ENCODE peak calls at places on chromosomes 2 and 18, in nine cellular contexts. M is fibroblast of lung; O is endodermal cell; E is ovary; D is GM23338; C is right lobe of liver; L is CD4-positive, alpha-beta T cell; V is A673; G is H9. F is an unnamed sample.

GRCh38 chr2:101162561-101163330 is 11.6 kb upstream of the TBC1D8 start:
- DNase-seq in G (peak; percentile 62), V (peak; percentile 7), M (no peak), D (peak; percentile 92), L (no peak), O (peak; percentile 62), E (no peak), C (no peak), F (no peak)

GRCh38 chr2:241703128-241703604 is 1.3 kb downstream of the ING5 start:
- DNase-seq in E (no peak), C (no peak), G (no peak), V (peak; percentile 48), M (peak; percentile 18), L (no peak), O (no peak), D (no peak), F (no peak)

GRCh38 chr2:238924032-238924431 is 76.1 kb downstream of the TWIST2 start:
- DNase-seq in C (no peak), L (no peak), G (no peak), E (no peak), M (no peak), D (no peak), V (no peak), O (no peak), F (no peak)

GRCh38 chr2:126244937-126245336 is 411.0 kb upstream of the GYPC start:
- DNase-seq in C (peak; percentile 51), M (peak; percentile 27), E (no peak), V (peak; percentile 54), G (peak; percentile 84), O (peak; percentile 95), L (no peak), D (peak; percentile 83), F (peak; percentile 74)

GRCh38 chr2:238689331-238689730 is 158.6 kb upstream of the TWIST2 start:
- DNase-seq in L (no peak), V (no peak), D (no peak), O (no peak), C (no peak), M (no peak), G (no peak), E (no peak), F (no peak)

GRCh38 chr2:150141241-150142001 is 346.0 kb downstream of the RND3 start:
- DNase-seq in E (no peak), G (no peak), C (no peak), L (no peak), V (peak; percentile 77), D (no peak), O (no peak), M (no peak), F (no peak)

GRCh38 chr2:203687161-203687560 is 19.3 kb upstream of the CD28 start:
- DNase-seq in M (no peak), L (no peak), D (no peak), C (no peak), G (no peak), E (no peak), V (no peak), O (no peak), F (no peak)

GRCh38 chr18:76519156-76519549 is 24.1 kb upstream of the ZNF516 start:
- DNase-seq in M (peak; percentile 56), V (no peak), D (peak; percentile 64), O (peak; percentile 65), L (no peak), C (no peak), G (no peak), E (peak; percentile 63), F (no peak)

GRCh38 chr2:43391159-43391876 is 164.9 kb upstream of the ZFP36L2 start:
- DNase-seq in L (no peak), D (no peak), M (peak; percentile 28), G (no peak), E (no peak), O (no peak), V (no peak), C (no peak), F (no peak)

GRCh38 chr2:28360742-28361293 is 31.8 kb upstream of the FOSL2 start:
- DNase-seq in L (no peak), V (no peak), C (peak; percentile 45), M (peak; percentile 88), D (no peak), E (peak; percentile 70), G (no peak), O (peak; percentile 69), F (no peak)

GRCh38 chr2:104766683-104767082 is 87.2 kb upstream of the POU3F3 start:
- DNase-seq in E (no peak), C (no peak), G (peak; percentile 66), L (no peak), O (peak; percentile 65), D (peak; percentile 55), V (no peak), M (no peak), F (no peak)

GRCh38 chr2:230827774-230828271 is 36.9 kb upstream of the ITM2C start:
- DNase-seq in G (no peak), M (no peak), C (no peak), O (no peak), D (peak; percentile 61), L (no peak), V (no peak), E (no peak), F (no peak)

GRCh38 chr2:219405451-219405850 is 12.7 kb upstream of the DES start:
- DNase-seq in G (peak; percentile 76), L (no peak), E (no peak), C (no peak), O (peak; percentile 85), V (no peak), M (no peak), D (peak; percentile 59), F (no peak)
- TF ChIP-seq CTCF in G (peak; percentile 50), L (no peak), E (no peak), C (no peak), O (peak; percentile 53), V (no peak), M (no peak), D (peak; percentile 76), F (no peak)

DNA sequence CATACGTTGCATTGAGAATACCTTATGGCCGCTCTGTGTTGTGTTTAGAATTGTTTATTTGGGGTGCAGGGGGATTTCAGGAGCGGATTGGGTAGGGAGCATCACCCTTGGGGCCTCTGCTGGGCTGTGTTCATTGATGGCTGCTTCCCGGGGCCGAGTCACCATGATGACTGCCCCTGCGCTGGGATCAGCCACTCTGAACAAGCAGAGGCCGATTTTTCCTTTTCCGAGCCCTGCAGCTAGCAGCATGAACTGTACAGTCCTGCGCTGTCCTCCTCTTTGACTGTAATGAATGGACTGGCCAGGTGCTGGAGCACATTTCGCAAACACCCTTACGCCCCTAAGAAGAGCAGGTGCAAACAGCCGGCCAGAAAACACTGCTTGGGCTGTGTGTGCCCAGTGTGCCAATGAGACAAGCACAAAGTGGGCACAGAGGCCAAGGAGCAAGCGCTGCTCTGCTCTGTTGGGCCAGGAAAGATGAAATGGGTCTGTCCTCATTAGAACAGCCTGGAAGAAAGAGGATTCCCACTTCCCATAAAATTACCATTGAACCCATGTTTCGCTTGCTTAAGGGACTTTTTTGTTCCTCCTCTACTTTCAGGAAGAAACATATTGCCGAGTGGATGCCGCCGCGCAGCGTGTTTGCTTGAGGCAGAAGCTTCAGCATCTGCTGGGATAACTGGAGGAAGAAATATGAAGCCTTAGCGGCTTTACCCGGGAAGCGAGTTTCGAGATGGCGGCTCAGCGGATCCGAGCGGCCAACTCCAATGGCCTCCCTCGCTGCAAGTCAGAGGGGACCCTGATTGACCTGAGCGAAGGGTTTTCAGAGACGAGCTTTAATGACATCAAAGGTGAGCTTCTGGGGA is 82.7 kb downstream of the SH3BP4 start:
- DNase-seq in G (no peak), L (no peak), E (no peak), C (no peak), D (no peak), V (no peak), O (no peak), M (no peak), F (no peak)
- H3K27ac ChIP-seq in G (no peak overlapping the region), L (no peak overlapping the region), E (no peak overlapping the region), C (no peak overlapping the region), D (no peak overlapping the region), V (no peak overlapping the region), O (no peak overlapping the region), M (no peak overlapping the region), F (no peak overlapping the region)

DNA sequence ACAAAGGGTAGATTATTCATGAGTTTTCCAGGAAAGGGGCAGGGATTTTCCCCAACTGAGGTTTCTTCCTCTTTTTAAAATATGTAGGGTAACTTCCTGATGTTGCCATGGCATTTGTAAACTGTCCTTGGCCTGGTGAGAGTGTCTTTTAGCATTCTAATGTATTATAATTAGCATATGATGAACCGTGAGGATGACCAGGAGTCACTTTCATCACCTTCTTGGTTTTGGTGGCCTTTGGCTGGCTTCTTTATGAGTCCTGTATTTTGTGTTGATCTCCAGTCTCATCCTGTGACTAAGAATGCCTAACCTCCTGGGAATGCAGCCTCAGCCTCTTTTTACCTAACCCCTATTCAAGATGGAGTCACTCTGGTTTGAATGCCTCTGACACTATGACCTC is 391.0 kb upstream of the LINC00305 start:
- DNase-seq in L (no peak), M (no peak), D (peak; percentile 42), O (peak; percentile 50), V (no peak), E (no peak), C (no peak), G (no peak), F (no peak)
- H3K27me3 ChIP-seq in L (no peaks in the 10 kb centered on the region), M (no peaks in the 10 kb centered on the region), D (no peaks in the 10 kb centered on the region), O (no peaks in the 10 kb centered on the region), V (no peaks in the 10 kb centered on the region), E (no peaks in the 10 kb centered on the region), C (no peaks in the 10 kb centered on the region), G (no peaks in the 10 kb centered on the region), F (no peaks in the 10 kb centered on the region)

DNA sequence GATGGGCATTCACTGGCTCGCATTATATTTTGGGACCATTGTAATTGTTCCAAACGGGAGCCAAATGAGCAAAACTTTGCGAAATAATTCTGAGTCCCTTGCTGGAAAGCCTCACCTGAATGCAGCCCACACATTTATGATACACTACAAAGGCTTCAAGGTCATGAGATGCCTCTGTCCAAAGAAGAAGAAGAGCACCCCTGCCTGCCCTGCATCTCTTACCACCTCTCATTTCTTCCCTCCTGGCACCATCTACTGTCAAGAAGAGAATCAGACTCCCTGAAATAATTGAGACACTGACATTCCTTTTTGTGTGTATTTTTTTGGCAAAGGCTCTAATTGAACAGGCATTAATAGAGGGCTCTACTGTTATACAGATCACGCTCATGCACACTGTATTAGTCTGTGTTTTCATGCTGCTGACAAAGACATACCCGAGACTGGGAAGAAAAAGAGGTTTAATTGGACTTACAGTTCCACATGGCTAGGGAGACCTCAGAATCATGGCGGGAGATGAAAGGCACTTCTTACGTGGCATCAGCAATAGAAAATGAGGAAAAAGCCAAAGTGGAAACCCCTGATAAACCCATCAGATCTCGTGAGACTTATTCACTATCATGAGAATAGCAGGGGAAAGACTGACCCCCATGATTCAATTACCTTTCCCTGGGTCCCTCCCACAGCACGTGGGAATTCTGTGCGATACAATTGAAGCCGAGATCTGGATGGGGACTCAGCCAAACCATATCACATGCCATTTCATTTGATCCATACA is 176.3 kb downstream of the ALPK2 start:
- DNase-seq in M (no peak), G (no peak), O (no peak), D (no peak), C (peak; percentile 89), V (no peak), L (no peak), E (no peak), F (no peak)
- TF ChIP-seq CTCF in M (no peak), G (no peak), O (peak; percentile 32), D (peak; percentile 29), C (peak; percentile 6), V (peak; percentile 20), L (no peak), E (no peak), F (no peak)

DNA sequence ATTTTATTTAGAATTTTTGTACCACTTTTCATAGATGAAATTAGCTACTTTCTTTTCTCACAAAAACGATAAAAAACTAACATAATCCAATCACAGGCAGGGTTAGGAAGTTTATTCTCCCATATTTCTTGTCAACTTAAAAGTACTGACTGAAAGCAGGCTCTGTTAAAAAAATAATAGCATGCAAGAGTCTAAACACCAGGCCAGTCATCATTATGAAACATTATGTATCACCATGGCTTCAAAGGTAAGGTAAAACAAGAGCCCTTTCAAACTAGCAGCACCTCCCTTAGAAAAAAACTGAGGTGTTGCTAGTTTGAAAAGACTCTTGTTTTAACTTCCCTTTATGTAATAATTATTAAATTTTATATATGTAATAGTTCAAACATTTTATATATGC is 848.0 kb downstream of the RNF144A start:
- DNase-seq in D (no peak), E (no peak), G (no peak), V (no peak), O (no peak), C (no peak), L (no peak), M (no peak), F (no peak)
- H3K27ac ChIP-seq in D (no peak overlapping the region), E (no peak overlapping the region), G (no peak overlapping the region), V (no peak overlapping the region), O (no peak overlapping the region), C (no peak overlapping the region), L (no peak overlapping the region), M (no peak overlapping the region), F (no peak overlapping the region)